ENCODE peak calls at places on chromosomes 2 and 18, in seven cellular contexts. One of them, this sample, is unnamed.

GRCh38 chr2:187383043-187383800 is 64.8 kb downstream of the CALCRL start:
- DNase-seq in GM06990: no peak
- DNase-seq in SW 1271: no peak
- DNase-seq in BE2C: no peak
- DNase-seq in sigmoid colon: no peak
- DNase-seq in activated CD8-positive, alpha-beta memory T cell treated with anti-CD3 and anti-CD28 coated beads, Interleukin-2, amount 50 U/mL, for 48 hours: no peak
- DNase-seq in HCT116: no peak
- DNase-seq in this sample: no peak

GRCh38 chr2:169260246-169260645 is 102.1 kb downstream of the LRP2 start:
- DNase-seq in GM06990: no peak
- DNase-seq in SW 1271: no peak
- DNase-seq in BE2C: no peak
- DNase-seq in sigmoid colon: no peak
- DNase-seq in activated CD8-positive, alpha-beta memory T cell treated with anti-CD3 and anti-CD28 coated beads, Interleukin-2, amount 50 U/mL, for 48 hours: no peak
- DNase-seq in HCT116: no peak
- DNase-seq in this sample: no peak

GRCh38 chr2:33085646-33086045 is 138.9 kb downstream of the LTBP1 start:
- DNase-seq in GM06990: no peak
- DNase-seq in SW 1271: no peak
- DNase-seq in BE2C: no peak
- DNase-seq in sigmoid colon: no peak
- DNase-seq in activated CD8-positive, alpha-beta memory T cell treated with anti-CD3 and anti-CD28 coated beads, Interleukin-2, amount 50 U/mL, for 48 hours: no peak
- DNase-seq in HCT116: no peak
- DNase-seq in this sample: peak

GRCh38 chr2:13572466-13572865 is 855.7 kb downstream of the TRIB2 start:
- DNase-seq in GM06990: no peak
- DNase-seq in SW 1271: no peak
- DNase-seq in BE2C: no peak
- DNase-seq in sigmoid colon: no peak
- DNase-seq in activated CD8-positive, alpha-beta memory T cell treated with anti-CD3 and anti-CD28 coated beads, Interleukin-2, amount 50 U/mL, for 48 hours: no peak
- DNase-seq in HCT116: no peak
- DNase-seq in this sample: no peak

GRCh38 chr2:36356199-36356989 is 816 bp downstream of the CRIM1 start:
- DNase-seq in GM06990: peak
- DNase-seq in SW 1271: no peak
- DNase-seq in BE2C: peak
- DNase-seq in sigmoid colon: peak
- DNase-seq in activated CD8-positive, alpha-beta memory T cell treated with anti-CD3 and anti-CD28 coated beads, Interleukin-2, amount 50 U/mL, for 48 hours: peak
- DNase-seq in HCT116: no peak
- DNase-seq in this sample: peak

GRCh38 chr2:119289093-119289492 is 65.5 kb downstream of the STEAP3 start:
- DNase-seq in GM06990: no peak
- DNase-seq in SW 1271: no peak
- DNase-seq in BE2C: no peak
- DNase-seq in sigmoid colon: peak
- DNase-seq in activated CD8-positive, alpha-beta memory T cell treated with anti-CD3 and anti-CD28 coated beads, Interleukin-2, amount 50 U/mL, for 48 hours: no peak
- DNase-seq in HCT116: no peak
- DNase-seq in this sample: no peak

GRCh38 chr2:234747833-234748559 is 203.8 kb upstream of the SH3BP4 start:
- DNase-seq in GM06990: no peak
- DNase-seq in SW 1271: no peak
- DNase-seq in BE2C: no peak
- DNase-seq in sigmoid colon: no peak
- DNase-seq in activated CD8-positive, alpha-beta memory T cell treated with anti-CD3 and anti-CD28 coated beads, Interleukin-2, amount 50 U/mL, for 48 hours: no peak
- DNase-seq in HCT116: no peak
- DNase-seq in this sample: peak

GRCh38 chr18:45106331-45106774 is 425.7 kb downstream of the SETBP1 start:
- DNase-seq in GM06990: peak
- DNase-seq in SW 1271: no peak
- DNase-seq in BE2C: no peak
- DNase-seq in sigmoid colon: no peak
- DNase-seq in activated CD8-positive, alpha-beta memory T cell treated with anti-CD3 and anti-CD28 coated beads, Interleukin-2, amount 50 U/mL, for 48 hours: no peak
- DNase-seq in HCT116: no peak
- DNase-seq in this sample: peak

GRCh38 chr2:64359176-64359891 is 94.6 kb upstream of the LGALSL start:
- DNase-seq in GM06990: no peak
- DNase-seq in SW 1271: no peak
- DNase-seq in BE2C: no peak
- DNase-seq in sigmoid colon: no peak
- DNase-seq in activated CD8-positive, alpha-beta memory T cell treated with anti-CD3 and anti-CD28 coated beads, Interleukin-2, amount 50 U/mL, for 48 hours: no peak
- DNase-seq in HCT116: no peak
- DNase-seq in this sample: peak

GRCh38 chr2:215274829-215275228 is 37.0 kb upstream of the ATIC start:
- DNase-seq in GM06990: no peak
- DNase-seq in SW 1271: no peak
- DNase-seq in BE2C: no peak
- DNase-seq in sigmoid colon: no peak
- DNase-seq in activated CD8-positive, alpha-beta memory T cell treated with anti-CD3 and anti-CD28 coated beads, Interleukin-2, amount 50 U/mL, for 48 hours: no peak
- DNase-seq in HCT116: no peak
- DNase-seq in this sample: no peak

GRCh38 chr2:230503798-230504197 is 87.8 kb downstream of the SP100 start:
- DNase-seq in GM06990: no peak
- DNase-seq in SW 1271: no peak
- DNase-seq in BE2C: no peak
- DNase-seq in sigmoid colon: no peak
- DNase-seq in activated CD8-positive, alpha-beta memory T cell treated with anti-CD3 and anti-CD28 coated beads, Interleukin-2, amount 50 U/mL, for 48 hours: no peak
- DNase-seq in HCT116: no peak
- DNase-seq in this sample: no peak

GRCh38 chr18:3623769-3624545 is 174.0 kb downstream of the TGIF1 start:
- DNase-seq in GM06990: no peak
- DNase-seq in SW 1271: peak
- DNase-seq in BE2C: peak
- DNase-seq in sigmoid colon: peak
- DNase-seq in activated CD8-positive, alpha-beta memory T cell treated with anti-CD3 and anti-CD28 coated beads, Interleukin-2, amount 50 U/mL, for 48 hours: peak
- DNase-seq in HCT116: peak
- DNase-seq in this sample: peak

GRCh38 chr18:23650963-23651927 is 11.5 kb downstream of the ANKRD29 start:
- DNase-seq in GM06990: no peak
- DNase-seq in SW 1271: no peak
- DNase-seq in BE2C: no peak
- DNase-seq in sigmoid colon: no peak
- DNase-seq in activated CD8-positive, alpha-beta memory T cell treated with anti-CD3 and anti-CD28 coated beads, Interleukin-2, amount 50 U/mL, for 48 hours: no peak
- DNase-seq in HCT116: no peak
- DNase-seq in this sample: peak

GRCh38 chr2:10039658-10040410 is 3.5 kb upstream of the KLF11 start:
- DNase-seq in GM06990: no peak
- DNase-seq in SW 1271: no peak
- DNase-seq in BE2C: peak
- DNase-seq in sigmoid colon: peak
- DNase-seq in activated CD8-positive, alpha-beta memory T cell treated with anti-CD3 and anti-CD28 coated beads, Interleukin-2, amount 50 U/mL, for 48 hours: no peak
- DNase-seq in HCT116: no peak
- DNase-seq in this sample: peak

GRCh38 chr2:173149491-173149890 is 73.8 kb downstream of the MAP3K20 start:
- DNase-seq in GM06990: no peak
- DNase-seq in SW 1271: no peak
- DNase-seq in BE2C: no peak
- DNase-seq in sigmoid colon: no peak
- DNase-seq in activated CD8-positive, alpha-beta memory T cell treated with anti-CD3 and anti-CD28 coated beads, Interleukin-2, amount 50 U/mL, for 48 hours: peak
- DNase-seq in HCT116: no peak
- DNase-seq in this sample: no peak

GRCh38 chr2:54708584-54709340 is 14.7 kb upstream of the EML6 start:
- DNase-seq in GM06990: peak
- DNase-seq in SW 1271: no peak
- DNase-seq in BE2C: peak
- DNase-seq in sigmoid colon: peak
- DNase-seq in activated CD8-positive, alpha-beta memory T cell treated with anti-CD3 and anti-CD28 coated beads, Interleukin-2, amount 50 U/mL, for 48 hours: peak
- DNase-seq in HCT116: no peak
- DNase-seq in this sample: no peak

GRCh38 chr2:168663993-168664392 is 138.4 kb upstream of the NOSTRIN start:
- DNase-seq in GM06990: no peak
- DNase-seq in SW 1271: no peak
- DNase-seq in BE2C: no peak
- DNase-seq in sigmoid colon: no peak
- DNase-seq in activated CD8-positive, alpha-beta memory T cell treated with anti-CD3 and anti-CD28 coated beads, Interleukin-2, amount 50 U/mL, for 48 hours: no peak
- DNase-seq in HCT116: no peak
- DNase-seq in this sample: no peak

GRCh38 chr2:45119855-45120254 is 110.6 kb upstream of the SIX2 start:
- DNase-seq in GM06990: no peak
- DNase-seq in SW 1271: no peak
- DNase-seq in BE2C: no peak
- DNase-seq in sigmoid colon: no peak
- DNase-seq in activated CD8-positive, alpha-beta memory T cell treated with anti-CD3 and anti-CD28 coated beads, Interleukin-2, amount 50 U/mL, for 48 hours: no peak
- DNase-seq in HCT116: no peak
- DNase-seq in this sample: peak

GRCh38 chr2:173235947-173236803 is 118.5 kb upstream of the CDCA7 start:
- DNase-seq in GM06990: no peak
- DNase-seq in SW 1271: no peak
- DNase-seq in BE2C: no peak
- DNase-seq in sigmoid colon: no peak
- DNase-seq in activated CD8-positive, alpha-beta memory T cell treated with anti-CD3 and anti-CD28 coated beads, Interleukin-2, amount 50 U/mL, for 48 hours: no peak
- DNase-seq in HCT116: no peak
- DNase-seq in this sample: no peak

GRCh38 chr2:143034292-143035074 is 94.7 kb upstream of the ARHGAP15 start:
- DNase-seq in GM06990: peak
- DNase-seq in SW 1271: peak
- DNase-seq in BE2C: peak
- DNase-seq in sigmoid colon: no peak
- DNase-seq in activated CD8-positive, alpha-beta memory T cell treated with anti-CD3 and anti-CD28 coated beads, Interleukin-2, amount 50 U/mL, for 48 hours: no peak
- DNase-seq in HCT116: peak
- DNase-seq in this sample: peak